ENCODE peak calls at places on chromosomes 7 and 10, in six cellular contexts. J, Q, N, A, M and L are unnamed samples.

GRCh38 chr7:27124979-27125689 is 5.4 kb downstream of the HOXA4 start:
- DNase-seq in J (no peak), Q (no peak), N (no peak), A (no peak), M (no peak), L (no peak)

GRCh38 chr7:91852263-91852741 is 28.2 kb downstream of the MTERF1 start:
- DNase-seq in J (no peak), Q (peak), N (no peak), A (no peak), M (no peak), L (no peak)

GRCh38 chr10:26725837-26726727 is 28.6 kb downstream of the PDSS1 start:
- DNase-seq in J (peak), Q (peak), N (peak), A (peak), M (no peak), L (peak)

GRCh38 chr10:25575343-25575742 is 358.7 kb upstream of the MYO3A start:
- DNase-seq in J (no peak), Q (no peak), N (no peak), A (no peak), M (no peak), L (no peak)

GRCh38 chr7:113013761-113014449 is 72.7 kb downstream of the GPR85 start:
- DNase-seq in J (no peak), Q (no peak), N (no peak), A (no peak), M (peak), L (no peak)

GRCh38 chr7:100577103-100577502 is 3.4 kb upstream of the SAP25 start:
- DNase-seq in J (no peak), Q (no peak), N (no peak), A (no peak), M (no peak), L (no peak)

GRCh38 chr10:113225903-113226302 is 275.9 kb downstream of the TCF7L2 start:
- DNase-seq in J (no peak), Q (no peak), N (no peak), A (no peak), M (no peak), L (no peak)

GRCh38 chr10:22643116-22643515 is 71.3 kb downstream of the PIP4K2A start:
- DNase-seq in J (no peak), Q (no peak), N (no peak), A (no peak), M (no peak), L (no peak)

GRCh38 chr7:11552676-11553075 is 279.3 kb downstream of the THSD7A start:
- DNase-seq in J (no peak), Q (no peak), N (no peak), A (no peak), M (no peak), L (no peak)

GRCh38 chr10:3780056-3780765 is 4.8 kb downstream of the KLF6 start:
- DNase-seq in J (no peak), Q (no peak), N (no peak), A (no peak), M (no peak), L (no peak)

GRCh38 chr10:74439213-74439612 is 288.2 kb downstream of the ADK start:
- DNase-seq in J (no peak), Q (no peak), N (no peak), A (no peak), M (no peak), L (no peak)

GRCh38 chr7:3158501-3158900 is 114.8 kb upstream of the CARD11 start:
- DNase-seq in J (no peak), Q (no peak), N (no peak), A (no peak), M (no peak), L (no peak)

GRCh38 chr7:13442226-13442625 is 547.2 kb downstream of the ETV1 start:
- DNase-seq in J (no peak), Q (no peak), N (no peak), A (no peak), M (no peak), L (no peak)

GRCh38 chr7:3991771-3992231 is 690.3 kb upstream of the FOXK1 start:
- DNase-seq in J (no peak), Q (no peak), N (no peak), A (peak), M (no peak), L (no peak)

GRCh38 chr10:58896229-58896628 is 280.2 kb upstream of the PHYHIPL start:
- DNase-seq in J (no peak), Q (no peak), N (no peak), A (no peak), M (no peak), L (no peak)

DNA sequence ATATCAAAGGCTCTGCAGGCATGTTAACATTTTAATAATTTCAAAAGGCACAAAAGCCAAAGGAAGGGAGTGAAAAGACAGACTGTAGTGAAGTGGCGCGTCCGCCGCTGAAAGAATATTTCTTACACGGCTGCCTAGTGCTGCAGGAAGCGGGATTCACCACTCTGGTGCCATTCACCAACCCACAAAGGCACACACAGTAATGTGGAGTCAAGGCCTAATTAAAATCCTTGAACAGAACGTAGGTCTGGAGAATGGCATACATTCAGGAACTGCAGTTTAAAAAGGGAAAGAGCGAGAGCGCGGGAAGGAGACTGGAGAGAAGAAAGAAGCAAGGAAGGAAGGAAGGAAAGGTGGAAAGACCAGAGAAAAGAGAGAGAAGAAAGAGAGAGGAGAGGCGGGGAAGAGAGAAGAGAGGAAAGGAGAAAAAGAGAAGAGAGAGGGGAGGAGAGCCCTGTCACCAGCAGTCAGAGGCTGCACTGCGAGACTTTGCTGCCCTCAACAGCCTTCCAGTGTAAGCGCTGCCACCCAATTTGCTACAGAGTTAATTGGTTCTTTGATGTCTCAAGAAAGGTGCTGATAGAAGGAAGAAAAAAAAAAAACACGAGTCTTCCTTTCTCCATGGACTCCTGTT is 554.0 kb downstream of the MDFIC start:
- DNase-seq in J (no peak), Q (no peak), N (peak), A (no peak), M (no peak), L (peak)
- TF ChIP-seq CTCF in J (no peak), Q (peak), N (no peak), A (no peak), M (no peak), L (no peak)

GRCh38 chr7:87510430-87510875 is 35.0 kb upstream of the ABCB4 start:
- DNase-seq in J (no peak), Q (no peak), N (no peak), A (no peak), M (no peak), L (no peak)

GRCh38 chr7:87507446-87507845 is 32.0 kb upstream of the ABCB4 start:
- DNase-seq in J (peak), Q (no peak), N (no peak), A (no peak), M (no peak), L (no peak)

GRCh38 chr7:87505122-87505521 is 29.6 kb upstream of the ABCB4 start:
- DNase-seq in J (no peak), Q (no peak), N (no peak), A (no peak), M (no peak), L (no peak)

GRCh38 chr7:87505557-87506242 is 30.2 kb upstream of the ABCB4 start:
- DNase-seq in J (no peak), Q (no peak), N (no peak), A (no peak), M (no peak), L (no peak)

GRCh38 chr7:87506243-87507180 is 31.0 kb upstream of the ABCB4 start:
- DNase-seq in J (no peak), Q (no peak), N (no peak), A (no peak), M (no peak), L (no peak)
- TF ChIP-seq CTCF in J (peak), Q (peak), N (no peak), A (no peak), M (peak), L (peak)

DNA sequence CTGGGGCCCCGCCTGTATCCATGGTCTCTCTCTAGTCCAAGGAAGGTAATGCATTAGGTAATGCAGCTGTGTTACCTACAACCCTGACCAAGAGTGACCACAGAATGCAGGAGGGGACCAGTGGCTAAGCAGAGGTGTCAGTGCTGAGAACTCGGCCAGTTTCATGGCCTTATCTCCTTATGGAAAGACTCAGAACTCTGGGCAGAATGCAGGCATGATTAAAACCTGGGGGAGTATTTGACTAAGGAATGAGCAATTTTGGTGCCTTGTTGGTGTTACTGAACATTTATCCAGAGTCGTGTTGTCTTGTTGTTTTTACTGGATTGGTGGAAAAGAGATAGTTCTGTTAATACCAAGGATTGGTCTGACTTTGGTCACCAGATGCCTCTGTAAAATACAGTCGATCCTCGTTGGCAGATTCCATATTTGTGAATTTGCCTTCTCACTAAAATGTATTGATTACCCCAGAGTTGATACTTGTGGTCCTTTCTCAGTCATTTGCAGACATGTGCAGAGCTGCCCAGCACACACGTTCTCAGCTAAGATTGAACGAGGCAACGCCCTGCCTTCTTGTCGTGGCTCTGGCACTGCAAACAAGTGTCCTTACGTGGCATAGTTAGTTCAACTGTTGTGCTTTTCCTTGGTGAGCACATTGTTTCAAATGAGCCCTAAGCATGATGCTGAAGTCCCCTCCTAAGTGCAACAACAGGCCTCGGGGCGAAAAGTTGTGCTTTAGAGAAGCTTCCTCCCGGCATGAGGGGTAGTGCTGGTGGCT is 135.7 kb upstream of the BTBD16 start:
- DNase-seq in J (no peak), Q (no peak), N (no peak), A (no peak), M (no peak), L (no peak)
- TF ChIP-seq CTCF in J (no peak), Q (no peak), N (no peak), A (no peak), M (no peak), L (no peak)

DNA sequence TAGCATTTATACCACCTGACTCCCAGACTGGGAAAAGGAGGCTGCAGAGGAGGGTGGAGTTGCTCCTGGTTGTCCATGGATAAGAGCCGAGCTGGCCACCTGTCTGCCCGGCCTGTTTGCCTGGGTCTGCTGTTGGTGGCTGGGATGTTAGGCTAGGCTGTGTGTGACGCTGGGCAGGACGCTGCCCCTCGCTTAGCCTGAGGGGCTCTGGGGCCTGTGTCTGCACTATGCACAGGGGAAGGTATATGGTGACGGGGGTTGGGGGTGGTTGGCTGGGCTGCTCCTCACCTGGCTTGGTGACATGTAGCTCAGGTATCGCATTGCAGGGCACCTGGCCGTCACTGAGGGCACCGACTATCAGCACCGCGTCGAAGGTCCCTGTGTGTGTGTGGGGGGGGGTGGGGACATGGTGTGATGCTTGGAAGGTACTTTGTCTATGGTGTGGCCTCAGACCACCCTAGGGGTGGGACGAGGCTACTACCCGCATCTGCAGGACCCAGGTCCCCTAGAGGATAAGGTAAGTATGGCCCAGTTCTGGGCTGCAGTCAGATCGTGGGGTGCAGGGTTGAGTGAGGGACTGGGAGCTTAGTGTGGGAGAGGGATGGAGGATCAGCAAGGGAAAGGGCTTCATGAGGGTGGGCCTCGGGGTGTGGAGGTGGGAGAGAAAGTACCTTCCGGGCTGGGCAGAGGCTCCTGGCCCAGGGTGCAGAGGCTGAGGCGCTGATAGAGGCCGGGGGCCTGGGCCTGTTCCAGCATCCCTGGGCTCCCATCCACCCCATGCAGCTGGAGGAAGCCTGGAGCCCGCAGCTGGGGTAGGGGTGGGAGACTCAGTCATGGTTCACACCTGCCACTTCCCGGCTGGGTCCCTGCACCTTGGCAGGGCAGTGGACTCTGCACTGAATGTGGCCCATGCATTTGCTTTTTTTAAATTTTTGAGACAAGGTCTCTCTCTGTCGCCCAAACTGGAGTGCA is 2.3 kb downstream of the METTL27 start:
- DNase-seq in J (peak), Q (no peak), N (no peak), A (no peak), M (no peak), L (no peak)
- TF ChIP-seq CTCF in J (no peak), Q (no peak), N (peak), A (no peak), M (no peak), L (no peak)

GRCh38 chr10:119103687-119104652 is at the start of gene DENND10:
- DNase-seq in J (peak), Q (peak), N (peak), A (peak), M (peak), L (peak)
- TF ChIP-seq CTCF in J (no peak), Q (no peak), N (no peak), A (no peak), M (no peak), L (no peak)

DNA sequence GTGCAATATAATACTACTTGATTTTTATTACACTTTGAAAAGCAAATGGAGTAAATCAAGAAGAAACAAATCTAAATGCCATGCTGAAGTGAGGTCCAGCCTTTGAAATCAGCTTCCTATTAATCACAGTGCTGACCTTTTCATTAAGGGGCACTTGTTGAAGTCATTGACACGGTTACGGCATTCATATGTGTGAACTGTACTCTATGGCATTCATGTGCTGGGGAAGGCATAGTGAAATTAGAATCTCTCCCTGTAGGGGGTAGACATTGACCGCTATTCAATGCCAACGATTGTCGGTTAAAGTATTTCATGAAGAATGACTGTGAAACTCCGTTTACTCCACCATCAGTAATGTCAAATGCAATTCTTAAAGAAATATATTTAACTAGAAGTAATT is 296.1 kb upstream of the SEMA3A start:
- DNase-seq in J (no peak), Q (no peak), N (no peak), A (no peak), M (no peak), L (no peak)
- TF ChIP-seq CTCF in J (no peak), Q (no peak), N (no peak), A (no peak), M (no peak), L (no peak)

GRCh38 chr7:138981332-138982203 is at the start of gene KIAA1549:
- DNase-seq in J (peak), Q (peak), N (peak), A (no peak), M (peak), L (peak)
- TF ChIP-seq CTCF in J (peak), Q (peak), N (no peak), A (no peak), M (no peak), L (no peak)

GRCh38 chr7:79454325-79454960 is 976 bp upstream of the MAGI2 start:
- DNase-seq in J (no peak), Q (peak), N (peak), A (no peak), M (peak), L (peak)
- TF ChIP-seq CTCF in J (no peak), Q (no peak), N (no peak), A (no peak), M (no peak), L (no peak)

GRCh38 chr10:62038609-62039190 is 137.2 kb downstream of the ARID5B start:
- DNase-seq in J (peak), Q (peak), N (peak), A (peak), M (peak), L (peak)
- TF ChIP-seq CTCF in J (peak), Q (peak), N (peak), A (peak), M (peak), L (peak)

GRCh38 chr10:133324198-133324792 is 12.4 kb downstream of the CALY start:
- DNase-seq in J (peak), Q (peak), N (no peak), A (no peak), M (peak), L (peak)

GRCh38 chr10:133326745-133327650 is 9.7 kb downstream of the CALY start:
- DNase-seq in J (no peak), Q (peak), N (no peak), A (no peak), M (peak), L (no peak)

GRCh38 chr10:133324857-133325260 is 11.8 kb downstream of the CALY start:
- DNase-seq in J (no peak), Q (no peak), N (no peak), A (no peak), M (peak), L (no peak)

GRCh38 chr10:133325392-133325760 is 11.3 kb downstream of the CALY start:
- DNase-seq in J (no peak), Q (no peak), N (no peak), A (no peak), M (peak), L (no peak)

GRCh38 chr10:133325761-133326463 is 10.8 kb downstream of the CALY start:
- DNase-seq in J (no peak), Q (peak), N (no peak), A (no peak), M (peak), L (no peak)
- TF ChIP-seq CTCF in J (no peak), Q (no peak), N (no peak), A (no peak), M (no peak), L (no peak)